ENCODE peak calls at places on chromosomes 7 and 10, in seven cellular contexts. Z is neural progenitor cell; A is CD8-positive, alpha-beta T cell; G is fibroblast of lung; M is MM.1S; S is PC-9; P is cardiac muscle cell. U is an unnamed sample.
A peak's percentile ranks its signal among the peaks of the same experiment; 100 is the strongest.

GRCh38 chr10:103353281-103353680 is 2.3 kb upstream of the PCGF6 start:
- DNase-seq in Z (no peak), P (no peak), G (no peak), M (no peak), A (no peak), S (no peak), U (no peak)

GRCh38 chr7:148398844-148399365 is 191.7 kb upstream of the C7orf33 start:
- DNase-seq in A (no peak), M (peak; percentile 87), G (no peak), Z (no peak), S (no peak), P (no peak), U (no peak)

GRCh38 chr10:14555806-14556205 is 218.9 kb downstream of the FAM107B start:
- DNase-seq in G (no peak), Z (peak; percentile 18), A (no peak), S (no peak), P (no peak), M (peak; percentile 54), U (no peak)

GRCh38 chr10:62015994-62016393 is 114.5 kb downstream of the ARID5B start:
- DNase-seq in M (no peak), P (peak; percentile 85), G (peak; percentile 53), S (no peak), Z (no peak), A (no peak), U (peak; percentile 26)

GRCh38 chr10:92801978-92802872 is 46.1 kb upstream of the EXOC6 start:
- DNase-seq in G (no peak), S (no peak), M (no peak), P (no peak), Z (no peak), A (no peak), U (no peak)

GRCh38 chr7:100865971-100866720 is 1.0 kb upstream of the TRIP6 start:
- DNase-seq in M (no peak), Z (no peak), A (no peak), S (no peak), P (no peak), G (peak; percentile 29), U (peak; percentile 80)

GRCh38 chr10:91541481-91541880 is 91.4 kb downstream of the PPP1R3C start:
- DNase-seq in S (no peak), G (peak; percentile 30), Z (no peak), M (no peak), A (no peak), P (peak; percentile 84), U (no peak)

GRCh38 chr7:123627859-123628258 is 26.2 kb downstream of the ASB15 start:
- DNase-seq in Z (no peak), A (no peak), S (no peak), G (no peak), P (no peak), M (no peak), U (no peak)

GRCh38 chr7:27143022-27143949 is at the start of gene HOXA5:
- DNase-seq in G (peak; percentile 100), A (no peak), M (no peak), P (peak; percentile 40), Z (peak; percentile 90), S (no peak), U (no peak)

GRCh38 chr10:87619705-87620104 is 40.0 kb upstream of the PAPSS2 start:
- DNase-seq in Z (no peak), G (no peak), M (no peak), A (no peak), P (no peak), S (no peak), U (no peak)

GRCh38 chr10:98528166-98528784 is 81.5 kb upstream of the HPS1 start:
- DNase-seq in S (no peak), Z (no peak), G (peak; percentile 23), A (no peak), M (no peak), P (no peak), U (no peak)

GRCh38 chr7:110557136-110557535 is 533.8 kb upstream of the LRRN3 start:
- DNase-seq in P (no peak), Z (no peak), M (no peak), A (no peak), G (no peak), S (no peak), U (no peak)

GRCh38 chr7:128854396-128854795 is 8.3 kb upstream of the ATP6V1F start:
- DNase-seq in M (no peak), G (no peak), S (no peak), P (no peak), A (no peak), Z (no peak), U (no peak)

DNA sequence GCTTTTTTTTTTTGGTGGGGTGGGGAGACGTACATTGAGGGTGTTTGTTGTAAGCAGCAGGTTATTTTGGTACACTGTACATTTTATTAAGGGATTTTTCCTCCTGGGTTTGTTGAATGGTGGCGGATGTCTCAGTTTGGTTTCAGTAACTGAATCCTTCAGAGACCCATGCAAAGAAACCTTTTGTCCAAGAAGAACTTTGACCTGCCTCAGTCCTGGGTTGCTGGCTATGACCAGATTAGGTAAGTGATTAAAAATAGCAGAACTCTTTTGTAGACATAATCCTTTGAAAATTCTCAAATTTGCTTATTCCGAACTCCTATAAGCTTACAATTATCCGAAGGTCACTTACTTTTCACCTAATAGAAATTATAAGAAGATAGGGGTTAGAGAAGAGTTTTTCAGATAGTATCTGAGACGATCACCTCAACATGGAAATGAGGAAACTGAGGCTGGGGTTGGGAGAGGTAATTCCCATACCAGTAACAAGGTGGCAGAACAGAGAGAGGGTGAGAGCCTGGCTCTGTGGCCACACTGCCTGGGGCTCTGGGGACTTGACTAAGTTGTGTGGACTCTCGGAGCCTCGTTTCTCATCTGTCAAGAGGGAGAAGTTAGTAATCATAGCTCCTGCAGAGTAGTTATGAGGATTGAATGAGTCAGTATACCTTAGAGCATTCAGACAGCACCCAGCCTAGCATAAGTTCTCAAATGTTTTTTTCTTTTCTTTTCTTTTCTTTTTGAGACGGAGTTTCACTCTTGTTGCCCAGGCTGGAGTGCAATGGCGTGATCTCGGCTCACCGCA is 87.4 kb downstream of the CCNY start:
- DNase-seq in S (no peak), M (no peak), P (no peak), Z (no peak), G (no peak), A (no peak), U (no peak)
- TF ChIP-seq CTCF in S (no peak), M (no peak), P (no peak), Z (no peak), G (no peak), A (no peak), U (no peak)

GRCh38 chr10:95550073-95550672 is 11.0 kb downstream of the SORBS1 start:
- DNase-seq in Z (no peak), M (no peak), S (no peak), A (no peak), G (no peak), P (no peak), U (no peak)
- H3K36me3 ChIP-seq in Z (no peaks in the 10 kb centered on the region), M (no peaks in the 10 kb centered on the region), S (no peaks in the 10 kb centered on the region), A (no peaks in the 10 kb centered on the region), G (no peaks in the 10 kb centered on the region), P (no peaks in the 10 kb centered on the region), U (no peaks in the 10 kb centered on the region)

GRCh38 chr7:112969946-112970345 is 116.7 kb downstream of the GPR85 start:
- DNase-seq in G (no peak), M (no peak), Z (no peak), A (no peak), P (no peak), S (no peak), U (no peak)

GRCh38 chr7:112965506-112965905 is 121.1 kb downstream of the GPR85 start:
- DNase-seq in Z (no peak), G (no peak), P (no peak), A (no peak), S (no peak), M (no peak), U (no peak)

DNA sequence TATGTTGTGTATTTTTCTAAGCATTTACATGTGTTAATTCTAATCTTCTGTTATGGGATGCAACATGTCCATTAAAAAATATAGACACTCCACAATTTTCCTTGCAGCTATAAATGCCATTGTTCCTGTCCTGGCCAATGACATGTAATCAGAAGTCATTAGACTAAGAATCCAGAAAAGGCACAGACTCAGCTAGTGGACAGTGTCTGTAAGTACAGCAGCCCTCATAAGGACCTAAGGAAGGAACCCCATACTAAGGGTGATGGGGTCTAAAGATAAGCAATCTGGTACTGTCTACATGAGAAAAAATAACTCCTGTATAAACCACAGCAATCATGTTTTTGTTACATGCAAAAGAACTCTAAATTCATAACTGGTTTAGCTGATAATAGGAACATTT is 115.9 kb downstream of the GPR85 start:
- DNase-seq in Z (no peak), S (no peak), G (no peak), M (no peak), A (no peak), P (no peak), U (no peak)
- TF ChIP-seq CTCF in Z (peak; percentile 25), S (no peak), G (peak; percentile 17), M (peak; percentile 22), A (no peak), P (no peak), U (no peak)

GRCh38 chr10:125104559-125104958 is 55.8 kb downstream of the CTBP2 start:
- DNase-seq in S (no peak), A (no peak), M (no peak), Z (no peak), G (no peak), P (no peak), U (no peak)
- H3K36me3 ChIP-seq in S (no peaks in the 10 kb centered on the region), A (no peaks in the 10 kb centered on the region), M (no peaks in the 10 kb centered on the region), Z (peaks cover 11% of the 10 kb centered on the region), G (peaks cover 10% of the 10 kb centered on the region), P (peaks cover 5% of the 10 kb centered on the region), U (no peaks in the 10 kb centered on the region)

DNA sequence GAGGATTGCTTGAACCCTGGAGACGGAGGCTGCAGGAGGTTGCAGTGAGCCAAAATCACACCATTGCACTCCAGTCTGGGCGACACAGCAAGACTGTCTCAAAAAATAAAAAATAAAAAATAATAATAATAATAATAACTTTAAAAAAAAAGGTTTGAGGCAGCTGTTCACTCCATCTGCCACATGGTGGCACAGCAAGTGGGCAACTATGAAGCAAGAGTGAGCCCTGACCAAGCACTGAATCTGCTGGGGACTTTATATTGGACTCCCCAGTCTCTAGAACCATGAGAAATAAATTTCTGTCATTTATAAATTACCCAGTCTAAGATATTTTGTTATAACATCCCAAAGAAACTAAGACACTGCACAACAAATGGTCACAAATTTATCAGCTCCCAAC is 14.6 kb upstream of the BRI3 start:
- DNase-seq in G (peak; percentile 31), A (no peak), S (no peak), Z (no peak), M (no peak), P (peak; percentile 46), U (no peak)
- TF ChIP-seq CTCF in G (peak; percentile 51), A (no peak), S (peak; percentile 57), Z (peak; percentile 22), M (no peak), P (peak; percentile 51), U (peak; percentile 45)

GRCh38 chr10:58796242-58796641 is 283.6 kb downstream of the BICC1 start:
- DNase-seq in A (no peak), M (no peak), S (no peak), Z (peak; percentile 50), P (no peak), G (no peak), U (no peak)
- H3K36me3 ChIP-seq in A (no peaks in the 10 kb centered on the region), M (no peaks in the 10 kb centered on the region), S (no peaks in the 10 kb centered on the region), Z (no peaks in the 10 kb centered on the region), P (peaks cover 2% of the 10 kb centered on the region), G (no peaks in the 10 kb centered on the region), U (peaks cover 5% of the 10 kb centered on the region)

DNA sequence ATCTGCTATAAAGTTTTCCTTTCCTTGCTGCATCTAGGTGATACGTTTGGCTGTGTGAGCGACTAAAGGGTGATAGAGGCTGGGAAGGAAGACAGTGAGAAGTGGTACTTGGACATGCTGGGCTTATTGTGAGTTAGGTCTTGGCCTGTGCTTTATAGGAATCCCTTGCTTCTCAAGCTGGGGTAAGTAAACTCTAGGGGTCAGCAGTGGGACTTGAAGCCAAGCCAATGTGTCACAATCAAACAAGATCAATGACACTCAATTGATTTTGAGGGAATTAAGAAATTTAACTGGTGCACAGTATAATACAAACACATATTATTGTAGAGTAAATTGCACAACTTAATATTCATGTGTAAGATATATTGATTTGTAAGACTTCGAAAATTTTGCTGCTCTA is 155.8 kb upstream of the AOAH start:
- DNase-seq in A (no peak), S (no peak), Z (no peak), G (no peak), P (no peak), M (no peak), U (no peak)
- TF ChIP-seq CTCF in A (no peak), S (no peak), Z (no peak), G (no peak), P (no peak), M (no peak), U (no peak)

U was measured in heart left ventricle.